ENCODE peak calls at places on chromosome 16, in five cellular contexts. B, G, E, F and H are unnamed samples.
A peak's percentile ranks its signal among the peaks of the same experiment; 100 is the strongest.

GRCh38 chr16:89670496-89671431 is 13.1 kb downstream of the SPATA33 start:
- DNase-seq in E (no peak), B (no peak), G (no peak), F (peak; percentile 34), H (no peak)

GRCh38 chr16:89586853-89587252 is 11.3 kb downstream of the CPNE7 start:
- DNase-seq in G (no peak), F (peak; percentile 54), B (no peak), E (no peak), H (no peak)

GRCh38 chr16:73323880-73324279 is 276.0 kb upstream of the ZFHX3 start:
- DNase-seq in G (no peak), E (peak; percentile 6), B (no peak), F (no peak), H (peak; percentile 35)

GRCh38 chr16:88049020-88049419 is 97.8 kb downstream of the BANP start:
- DNase-seq in G (no peak), F (no peak), B (no peak), E (no peak), H (no peak)

GRCh38 chr16:81445926-81446317 is 1.3 kb downstream of the CMIP start:
- DNase-seq in G (no peak), F (no peak), B (no peak), E (peak; percentile 33), H (no peak)

GRCh38 chr16:30335598-30336474 is 19.3 kb downstream of the CD2BP2 start:
- DNase-seq in G (no peak), E (no peak), B (no peak), F (peak; percentile 21), H (peak; percentile 75)

GRCh38 chr16:27232061-27232841 is 28.9 kb downstream of the KDM8 start:
- DNase-seq in B (peak; percentile 90), E (no peak), F (no peak), G (no peak), H (no peak)

GRCh38 chr16:97822-98221 is 19.8 kb downstream of the MPG start:
- DNase-seq in F (no peak), G (no peak), E (no peak), B (no peak), H (no peak)

GRCh38 chr16:89013692-89014455 is 36.9 kb upstream of the CBFA2T3 start:
- DNase-seq in B (no peak), F (no peak), G (no peak), E (no peak), H (no peak)

GRCh38 chr16:71179569-71179968 is 51.0 kb downstream of the HYDIN start:
- DNase-seq in E (no peak), G (no peak), B (no peak), F (no peak), H (no peak)

GRCh38 chr16:87006021-87006420 is 311.2 kb downstream of the C16orf95 start:
- DNase-seq in B (no peak), G (no peak), F (no peak), E (no peak), H (no peak)

GRCh38 chr16:11698271-11698689 is 30.0 kb downstream of the SNN start:
- DNase-seq in B (peak; percentile 37), F (no peak), G (no peak), E (no peak), H (no peak)

GRCh38 chr16:58614212-58614611 is 15.4 kb downstream of the CNOT1 start:
- DNase-seq in G (no peak), E (no peak), F (peak; percentile 69), B (no peak), H (no peak)

GRCh38 chr16:72501739-72502653 is 330.0 kb upstream of the PMFBP1 start:
- DNase-seq in E (peak; percentile 34), F (peak; percentile 88), B (peak; percentile 60), G (no peak), H (no peak)

GRCh38 chr16:86763819-86764218 is 185.5 kb downstream of the FOXL1 start:
- DNase-seq in G (no peak), E (no peak), B (no peak), F (no peak), H (no peak)

GRCh38 chr16:80837421-80838263 is 33.2 kb upstream of the CDYL2 start:
- DNase-seq in G (no peak), F (no peak), E (peak; percentile 87), B (no peak), H (no peak)

GRCh38 chr16:69260506-69260905 is 50.6 kb upstream of the VPS4A start:
- DNase-seq in E (no peak), F (no peak), G (no peak), B (no peak), H (no peak)

GRCh38 chr16:14321542-14321941 is 250.4 kb downstream of the MRTFB start:
- DNase-seq in G (peak; percentile 32), E (no peak), F (no peak), B (no peak), H (no peak)

GRCh38 chr16:30570621-30571443 is 682 bp downstream of the ZNF688 start:
- DNase-seq in G (peak; percentile 40), B (no peak), F (peak; percentile 25), E (peak; percentile 22), H (no peak)

GRCh38 chr16:6360641-6361040 is 972.0 kb upstream of the RBFOX1 start:
- DNase-seq in B (no peak), G (no peak), F (no peak), E (no peak), H (no peak)

GRCh38 chr16:6362321-6362720 is 970.3 kb upstream of the RBFOX1 start:
- DNase-seq in G (no peak), E (no peak), F (no peak), B (no peak), H (no peak)

DNA sequence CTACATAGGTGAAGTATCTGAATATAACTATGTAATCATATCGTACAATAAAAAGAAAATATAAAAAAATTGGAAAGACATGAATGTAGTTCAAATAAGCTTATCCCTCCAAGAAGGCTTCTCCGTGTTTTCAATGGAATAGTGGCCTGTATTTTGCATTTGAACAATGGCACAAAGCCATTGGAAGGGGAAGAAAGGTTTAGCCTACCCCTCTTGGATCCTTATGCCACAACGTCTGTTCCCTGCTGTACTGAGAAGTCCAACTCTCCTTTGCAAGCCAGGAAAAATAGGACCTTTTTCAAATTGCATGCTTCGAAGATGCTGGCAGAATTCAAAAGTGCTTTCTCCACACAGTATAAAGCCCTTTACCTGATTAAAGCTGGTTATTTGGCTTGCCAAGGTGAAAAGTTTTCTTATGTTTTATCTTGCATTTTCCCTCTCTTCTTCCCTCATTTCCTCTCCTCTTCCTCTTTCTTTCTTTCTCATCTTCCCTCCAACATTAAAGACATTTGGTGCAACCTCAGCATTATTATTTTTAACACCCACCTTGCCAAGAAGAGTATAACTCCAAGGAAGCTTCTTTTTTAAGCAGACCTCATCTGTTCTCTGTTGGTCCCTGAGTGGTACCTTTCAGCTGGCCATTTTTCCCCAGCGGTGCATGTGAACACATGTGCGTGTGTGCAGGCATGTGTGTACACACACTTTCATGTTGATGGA is 968.6 kb upstream of the RBFOX1 start:
- DNase-seq in B (no peak), F (no peak), G (no peak), E (no peak), H (no peak)
- TF ChIP-seq CTCF in B (no peak), F (no peak), G (no peak), E (no peak), H (no peak)

DNA sequence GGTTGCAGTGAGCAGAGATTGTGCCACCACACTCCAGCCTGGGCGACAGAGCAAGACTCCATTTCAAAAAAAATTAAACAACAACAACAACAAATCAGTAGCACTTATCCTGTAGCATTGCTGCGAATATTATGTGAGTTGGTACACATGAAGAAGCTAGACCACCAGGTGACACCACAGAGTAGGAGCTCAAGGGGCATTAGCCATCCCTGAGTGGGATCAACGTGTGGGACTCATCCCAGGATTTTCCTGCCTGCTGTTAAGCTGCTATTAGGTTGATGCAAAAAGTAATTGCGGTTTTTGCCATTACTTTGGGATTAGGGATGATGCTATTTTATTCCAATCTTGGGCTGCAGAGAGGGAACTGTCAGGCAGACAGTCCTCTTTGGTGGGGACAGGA is 47.2 kb downstream of the OTOA start:
- DNase-seq in B (no peak), F (no peak), E (no peak), G (no peak), H (no peak)
- TF ChIP-seq CTCF in B (no peak), F (no peak), E (no peak), G (no peak), H (no peak)

DNA sequence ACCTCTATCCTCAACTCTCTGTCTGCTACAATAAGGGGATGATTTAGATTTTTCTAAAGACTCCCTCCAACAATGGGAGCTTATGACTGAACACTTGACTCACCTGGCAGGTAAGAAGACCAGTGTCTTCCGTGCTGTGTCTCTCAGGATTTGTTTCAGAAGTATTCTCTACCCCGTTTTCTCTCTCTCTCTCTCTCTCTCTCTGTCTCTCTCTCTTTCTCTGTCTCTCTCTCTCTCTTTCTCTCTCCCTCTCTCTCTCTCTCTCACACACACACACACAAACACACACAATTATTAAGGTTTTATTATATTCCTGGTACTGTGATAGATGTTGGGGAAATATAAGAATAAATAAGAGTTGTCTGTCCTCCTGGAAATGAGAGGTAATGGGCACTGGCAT is 263.9 kb downstream of the TOX3 start:
- DNase-seq in E (no peak), G (no peak), F (peak; percentile 16), B (no peak), H (no peak)
- TF ChIP-seq CTCF in E (no peak), G (no peak), F (no peak), B (no peak), H (no peak)

DNA sequence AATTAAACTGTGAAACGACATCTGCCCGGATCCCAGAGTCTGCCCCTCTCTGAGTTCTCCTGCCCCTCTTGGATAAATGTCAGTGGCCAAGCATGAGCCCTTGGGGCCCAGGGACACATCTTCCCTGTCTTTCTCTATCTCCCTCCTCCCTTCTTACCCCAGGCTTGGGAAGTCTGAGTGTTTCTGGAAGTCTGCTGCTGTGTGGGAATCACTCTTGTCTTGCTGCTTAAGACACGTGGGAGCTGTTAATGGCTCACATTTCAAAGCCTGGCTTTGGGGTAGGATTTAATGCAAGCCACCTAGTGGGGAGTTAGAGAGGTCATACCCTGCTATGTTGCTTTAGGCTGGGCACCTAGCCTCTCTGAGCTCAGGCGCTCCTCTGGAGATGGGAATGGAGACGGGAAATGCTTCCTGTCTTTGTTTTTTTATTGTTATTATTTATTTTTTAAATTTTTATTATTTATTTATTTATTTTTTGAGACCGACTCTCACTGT is 218.5 kb upstream of the CIBAR2 start:
- DNase-seq in E (peak; percentile 23), F (peak; percentile 92), B (peak; percentile 87), G (no peak), H (peak; percentile 54)
- TF ChIP-seq CTCF in E (peak; percentile 9), F (peak; percentile 69), B (peak; percentile 80), G (peak; percentile 38), H (no peak)

GRCh38 chr16:4693296-4693955 is at the start of gene NUDT16L1:
- DNase-seq in B (peak; percentile 97), E (peak; percentile 96), F (peak; percentile 88), G (peak; percentile 93), H (peak; percentile 90)
- TF ChIP-seq CTCF in B (peak; percentile 36), E (no peak), F (peak; percentile 10), G (peak; percentile 66), H (peak; percentile 41)

DNA sequence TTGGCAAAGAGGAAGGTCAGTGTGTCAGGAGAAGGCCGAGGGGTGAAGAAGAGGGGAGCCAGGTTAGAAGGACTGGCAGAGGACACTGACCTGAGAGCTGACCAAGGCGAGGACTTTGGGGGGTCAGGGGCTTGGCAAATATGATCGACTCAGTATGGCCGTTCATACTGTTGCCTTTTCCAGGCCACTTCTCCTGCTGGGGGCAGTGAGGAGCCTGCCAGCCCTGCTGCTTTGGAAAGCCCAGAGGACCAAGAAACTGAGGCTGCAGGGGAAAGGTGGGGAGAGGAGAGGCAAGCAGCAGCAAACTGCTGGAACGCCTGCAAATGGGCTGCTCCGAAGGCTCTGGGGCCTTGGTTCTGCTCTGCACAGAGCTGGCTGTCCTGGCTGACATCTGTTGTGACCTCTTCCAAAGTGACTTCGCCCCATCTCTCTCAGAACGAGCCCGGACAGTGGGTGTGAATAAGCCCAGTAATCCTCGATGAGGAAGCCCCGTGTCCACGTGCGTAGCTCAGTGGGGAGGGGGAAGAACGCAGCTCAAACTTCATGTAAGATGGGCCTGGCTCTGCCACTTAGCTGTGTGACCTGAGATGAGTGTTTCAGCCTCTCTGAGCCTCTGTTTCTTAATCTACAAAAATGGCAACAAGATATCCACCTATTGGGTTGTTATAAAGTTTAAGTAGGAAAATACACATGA is 111.3 kb downstream of the SALL1 start:
- DNase-seq in E (no peak), F (no peak), B (no peak), G (no peak), H (no peak)
- TF ChIP-seq CTCF in E (no peak), F (no peak), B (no peak), G (no peak), H (no peak)